ENCODE peak calls at places on chromosome 4, in five cellular contexts. P, R, Y, K and T are unnamed samples.

GRCh38 chr4:26978387-26979071 is 117.9 kb downstream of the STIM2 start:
- DNase-seq in P (no peak), K (no peak), Y (no peak), R (no peak), T (no peak)

GRCh38 chr4:45931151-45931550 is 192.7 kb downstream of the GABRG1 start:
- DNase-seq in K (no peak), Y (no peak), P (no peak), R (no peak), T (no peak)

GRCh38 chr4:176499518-176499917 is 179.8 kb downstream of the SPCS3 start:
- DNase-seq in K (no peak), P (no peak), R (no peak), Y (no peak), T (no peak)

GRCh38 chr4:167020410-167020809 is 213.9 kb downstream of the SPOCK3 start:
- DNase-seq in P (no peak), Y (peak; percentile 10), K (no peak), R (no peak), T (no peak)

GRCh38 chr4:56424697-56425514 is 10.5 kb downstream of the PPAT start:
- DNase-seq in P (no peak), K (no peak), R (no peak), Y (peak; percentile 11), T (no peak)

GRCh38 chr4:176492648-176493302 is 173.0 kb downstream of the SPCS3 start:
- DNase-seq in R (no peak), Y (no peak), P (no peak), K (no peak), T (no peak)

GRCh38 chr4:89539797-89540711 is 232.5 kb upstream of the GPRIN3 start:
- DNase-seq in Y (no peak), K (no peak), P (no peak), R (no peak), T (no peak)

GRCh38 chr4:150938873-150939499 is 76.1 kb downstream of the LRBA start:
- DNase-seq in K (no peak), P (no peak), Y (no peak), R (no peak), T (no peak)

GRCh38 chr4:75142377-75142776 is 209.5 kb downstream of the PARM1 start:
- DNase-seq in R (no peak), P (no peak), Y (no peak), K (no peak), T (no peak)

GRCh38 chr4:37510626-37511025 is 175.6 kb downstream of the RELL1 start:
- DNase-seq in R (no peak), Y (no peak), K (no peak), P (no peak), T (no peak)

GRCh38 chr4:79964715-79965345 is 108.2 kb downstream of the ANTXR2 start:
- DNase-seq in P (no peak), K (no peak), Y (no peak), R (no peak), T (no peak)

GRCh38 chr4:157886650-157887049 is 286.2 kb downstream of the GASK1B start:
- DNase-seq in Y (no peak), R (no peak), K (no peak), P (no peak), T (no peak)

GRCh38 chr4:149161247-149161646 is 654.4 kb downstream of the IQCM start:
- DNase-seq in Y (no peak), P (no peak), K (no peak), R (no peak), T (no peak)

GRCh38 chr4:1265351-1265750 is 16.4 kb upstream of the CTBP1 start:
- DNase-seq in P (no peak), R (no peak), K (no peak), Y (no peak), T (no peak)

GRCh38 chr4:1609901-1610790 is 74.0 kb downstream of the FAM53A start:
- DNase-seq in P (no peak), K (no peak), R (peak; percentile 61), Y (no peak), T (no peak)

GRCh38 chr4:110622841-110623709 is at the start of gene PITX2:
- DNase-seq in K (peak; percentile 72), R (peak; percentile 80), Y (no peak), P (no peak), T (no peak)

GRCh38 chr4:119721878-119722277 is 93.3 kb upstream of the PDE5A start:
- DNase-seq in P (no peak), R (no peak), Y (peak; percentile 16), K (no peak), T (no peak)

GRCh38 chr4:169342906-169343560 is 72.3 kb upstream of the SH3RF1 start:
- DNase-seq in R (no peak), Y (no peak), K (no peak), P (no peak), T (no peak)

GRCh38 chr4:7664106-7664505 is 229.4 kb upstream of the PSAPL1 start:
- DNase-seq in Y (no peak), K (no peak), R (no peak), P (no peak), T (no peak)

GRCh38 chr4:139317635-139318034 is 15.4 kb upstream of the NDUFC1 start:
- DNase-seq in K (no peak), Y (no peak), R (no peak), P (no peak), T (no peak)

GRCh38 chr4:2537011-2537830 is 774 bp downstream of the FAM193A start:
- DNase-seq in R (peak; percentile 86), Y (peak; percentile 40), P (peak; percentile 46), K (peak; percentile 69), T (no peak)

GRCh38 chr4:5052424-5052702 is 1.1 kb downstream of the STK32B start:
- DNase-seq in K (no peak), Y (no peak), R (no peak), P (no peak), T (no peak)

GRCh38 chr4:184628103-184628502 is 21.1 kb downstream of the CASP3 start:
- DNase-seq in Y (no peak), P (no peak), K (no peak), R (no peak), T (no peak)

GRCh38 chr4:113618205-113618604 is 143.3 kb downstream of the CAMK2D start:
- DNase-seq in P (no peak), K (no peak), R (no peak), Y (no peak), T (no peak)

GRCh38 chr4:18840499-18840898 is 818.9 kb upstream of the LCORL start:
- DNase-seq in R (no peak), Y (no peak), P (no peak), K (no peak), T (no peak)

GRCh38 chr4:68366600-68366999 is 16.7 kb upstream of the YTHDC1 start:
- DNase-seq in Y (no peak), R (no peak), P (no peak), K (no peak), T (no peak)

GRCh38 chr4:53315300-53315699 is 50.6 kb downstream of the SCFD2 start:
- DNase-seq in K (no peak), Y (no peak), R (no peak), P (no peak), T (no peak)

GRCh38 chr4:5050520-5050955 is 742 bp upstream of the STK32B start:
- DNase-seq in R (peak; percentile 84), Y (peak; percentile 41), P (no peak), K (peak; percentile 39), T (no peak)

GRCh38 chr4:138344851-138345250 is 102.7 kb upstream of the SLC7A11 start:
- DNase-seq in Y (no peak), K (no peak), P (no peak), R (no peak), T (no peak)

GRCh38 chr4:11842620-11843263 is 414.0 kb upstream of the HS3ST1 start:
- DNase-seq in R (no peak), P (no peak), Y (no peak), K (no peak), T (no peak)

GRCh38 chr4:140603286-140603685 is 34.5 kb upstream of the UCP1 start:
- DNase-seq in K (no peak), R (no peak), Y (no peak), P (no peak), T (no peak)

GRCh38 chr4:167177925-167178324 is 56.4 kb downstream of the SPOCK3 start:
- DNase-seq in R (no peak), P (no peak), Y (no peak), K (no peak), T (no peak)

GRCh38 chr4:67483868-67484602 is 61.3 kb downstream of the CENPC start:
- DNase-seq in Y (no peak), K (no peak), P (no peak), R (no peak), T (no peak)

GRCh38 chr4:94339779-94340178 is 2.9 kb downstream of the HPGDS start:
- DNase-seq in Y (no peak), R (peak; percentile 55), K (peak; percentile 29), P (no peak), T (no peak)

GRCh38 chr4:149997881-149998421 is 80.3 kb upstream of the DCLK2 start:
- DNase-seq in P (no peak), K (peak; percentile 25), R (no peak), Y (peak; percentile 10), T (peak; percentile 58)

GRCh38 chr4:40238700-40239548 is 42.1 kb downstream of the RHOH start:
- DNase-seq in R (no peak), K (peak; percentile 77), Y (no peak), P (no peak), T (no peak)

GRCh38 chr4:7772708-7773385 is 166.8 kb downstream of the AFAP1 start:
- DNase-seq in R (peak; percentile 65), K (no peak), P (no peak), Y (no peak), T (no peak)

GRCh38 chr4:167966161-167966560 is 126.2 kb upstream of the ANXA10 start:
- DNase-seq in K (no peak), R (no peak), Y (no peak), P (no peak), T (no peak)